ENCODE peak calls at places on chromosomes 3 and 15, in ten cellular contexts. K, Y, J, X, Z, W, R, N, H and P are unnamed samples.
A peak's percentile ranks its signal among the peaks of the same experiment; 100 is the strongest.

GRCh38 chr3:132448211-132448961 is 31.1 kb downstream of the DNAJC13 start:
- DNase-seq in K (peak; percentile 34), Y (no peak), J (peak; percentile 54), X (peak; percentile 68), Z (no peak), W (peak; percentile 79), R (peak; percentile 27), N (no peak), H (no peak), P (no peak)

GRCh38 chr3:107690522-107691138 is 167.9 kb downstream of the BBX start:
- DNase-seq in K (no peak), Y (no peak), J (no peak), X (peak; percentile 24), Z (no peak), W (peak; percentile 86), R (peak; percentile 30), N (peak; percentile 69), H (peak; percentile 25), P (no peak)

GRCh38 chr15:81814882-81815455 is 230.8 kb downstream of the MEX3B start:
- DNase-seq in K (no peak), Y (no peak), J (no peak), X (no peak), Z (no peak), W (no peak), R (no peak), N (no peak), H (no peak), P (no peak)

GRCh38 chr3:36282774-36283173 is 97.5 kb upstream of the STAC start:
- DNase-seq in K (no peak), Y (no peak), J (no peak), X (no peak), Z (no peak), W (no peak), R (no peak), N (no peak), H (no peak), P (no peak)

GRCh38 chr3:13850161-13850945 is 29.5 kb downstream of the WNT7A start:
- DNase-seq in K (no peak), Y (peak; percentile 29), J (no peak), X (no peak), Z (peak; percentile 90), W (no peak), R (no peak), N (peak; percentile 97), H (peak; percentile 76), P (peak; percentile 89)

GRCh38 chr3:53122933-53123305 is 7.3 kb downstream of the RFT1 start:
- DNase-seq in K (no peak), Y (no peak), J (no peak), X (no peak), Z (no peak), W (no peak), R (no peak), N (no peak), H (no peak), P (no peak)

GRCh38 chr3:127670229-127670559 is 2.6 kb upstream of the ABTB1 start:
- DNase-seq in K (no peak), Y (no peak), J (no peak), X (no peak), Z (peak; percentile 32), W (no peak), R (no peak), N (no peak), H (no peak), P (no peak)

GRCh38 chr3:76436895-76437294 is 603.0 kb upstream of the ROBO2 start:
- DNase-seq in K (no peak), Y (no peak), J (no peak), X (no peak), Z (no peak), W (peak; percentile 68), R (peak; percentile 16), N (no peak), H (no peak), P (no peak)

GRCh38 chr3:192993428-192993827 is 75.8 kb upstream of the MB21D2 start:
- DNase-seq in K (no peak), Y (no peak), J (no peak), X (no peak), Z (no peak), W (no peak), R (no peak), N (no peak), H (no peak), P (no peak)

GRCh38 chr3:137768361-137769320 is 4.5 kb downstream of the SOX14 start:
- DNase-seq in K (no peak), Y (no peak), J (no peak), X (no peak), Z (no peak), W (no peak), R (no peak), N (peak; percentile 64), H (no peak), P (peak; percentile 71)

DNA sequence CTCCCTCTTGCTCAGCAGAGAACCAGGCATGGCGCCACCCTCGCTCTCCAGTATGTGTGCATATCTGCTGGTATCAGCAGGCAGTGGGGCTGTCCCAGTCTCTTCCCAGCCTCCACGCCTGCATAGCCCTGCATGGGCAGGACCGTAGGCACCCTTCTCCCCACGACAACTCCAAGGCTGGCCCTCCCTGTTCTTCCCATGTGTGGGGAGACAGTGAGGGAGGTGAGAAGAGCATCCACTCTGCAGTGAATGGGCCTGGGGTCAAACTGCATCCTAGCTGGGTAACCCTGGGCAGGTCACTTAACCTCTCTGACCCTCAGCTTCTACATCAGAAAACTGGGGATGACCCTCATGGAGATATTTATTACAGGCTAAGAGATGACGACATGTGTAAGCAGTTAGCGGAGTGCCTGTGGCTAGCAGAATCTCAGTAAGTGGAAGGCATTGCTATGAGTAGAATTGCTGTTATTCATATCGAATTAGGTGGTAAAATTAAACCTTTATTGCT is 13.3 kb upstream of the SSUH2 start:
- DNase-seq in K (no peak), Y (no peak), J (no peak), X (no peak), Z (no peak), W (peak; percentile 49), R (no peak), N (no peak), H (no peak), P (no peak)
- H3K4me3 ChIP-seq in K (peak overlapping the region; percentile 24), Y (no peak overlapping the region), J (no peak overlapping the region), X (no peak overlapping the region), Z (no peak overlapping the region), W (no peak overlapping the region), R (no peak overlapping the region), N (no peak overlapping the region), H (no peak overlapping the region), P (no peak overlapping the region)

DNA sequence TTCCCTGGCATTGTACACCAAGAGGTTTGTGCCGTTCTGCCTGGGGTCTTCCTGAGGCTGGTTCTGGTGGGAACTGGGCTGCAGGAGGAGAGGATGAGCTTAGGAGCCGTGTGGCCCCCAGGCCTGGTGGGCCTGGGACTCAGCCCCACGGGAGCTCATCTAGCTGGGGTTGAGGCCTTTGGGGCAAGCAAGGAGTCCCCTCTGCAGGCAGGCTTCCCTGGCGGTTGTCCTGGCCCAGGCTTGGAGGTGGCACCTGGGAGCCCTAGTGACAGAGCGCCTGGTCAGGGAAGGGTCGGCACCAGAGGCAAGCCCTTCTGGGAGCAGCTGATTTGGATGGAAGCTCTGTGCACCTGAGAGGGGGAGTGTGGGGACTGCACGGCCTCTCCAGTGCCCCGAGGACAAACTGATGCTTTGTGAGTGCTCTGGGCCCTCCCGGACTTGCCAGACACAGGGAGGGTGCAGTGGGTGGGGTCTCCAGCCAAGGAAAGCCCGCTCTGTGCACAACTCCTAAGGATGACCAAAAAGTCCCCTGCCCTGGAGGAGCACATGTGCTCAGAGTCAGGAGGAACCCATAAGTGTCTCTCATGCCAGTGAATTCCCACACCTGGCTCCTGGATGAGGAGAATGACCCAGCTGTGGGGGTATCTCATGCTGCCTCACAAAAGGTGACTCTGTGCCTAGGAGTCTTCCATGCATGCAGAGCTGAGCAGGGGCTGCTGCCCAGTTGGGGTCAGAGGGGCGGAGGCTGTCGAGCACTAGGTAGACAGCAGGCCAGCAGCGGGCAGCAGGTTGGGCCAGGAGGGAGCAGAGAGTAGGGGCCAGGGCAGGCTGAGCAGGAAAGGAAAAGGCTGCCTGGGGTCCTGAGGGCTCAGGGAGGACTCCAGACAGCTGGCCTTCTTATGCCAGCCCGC is 2.7 kb downstream of the PAK6 start:
- DNase-seq in K (no peak), Y (no peak), J (no peak), X (no peak), Z (peak; percentile 50), W (no peak), R (no peak), N (no peak), H (no peak), P (peak; percentile 45)
- H3K4me3 ChIP-seq in K (no peak overlapping the region), Y (no peak overlapping the region), J (no peak overlapping the region), X (no peak overlapping the region), Z (no peak overlapping the region), W (no peak overlapping the region), R (no peak overlapping the region), N (no peak overlapping the region), H (no peak overlapping the region), P (no peak overlapping the region)

DNA sequence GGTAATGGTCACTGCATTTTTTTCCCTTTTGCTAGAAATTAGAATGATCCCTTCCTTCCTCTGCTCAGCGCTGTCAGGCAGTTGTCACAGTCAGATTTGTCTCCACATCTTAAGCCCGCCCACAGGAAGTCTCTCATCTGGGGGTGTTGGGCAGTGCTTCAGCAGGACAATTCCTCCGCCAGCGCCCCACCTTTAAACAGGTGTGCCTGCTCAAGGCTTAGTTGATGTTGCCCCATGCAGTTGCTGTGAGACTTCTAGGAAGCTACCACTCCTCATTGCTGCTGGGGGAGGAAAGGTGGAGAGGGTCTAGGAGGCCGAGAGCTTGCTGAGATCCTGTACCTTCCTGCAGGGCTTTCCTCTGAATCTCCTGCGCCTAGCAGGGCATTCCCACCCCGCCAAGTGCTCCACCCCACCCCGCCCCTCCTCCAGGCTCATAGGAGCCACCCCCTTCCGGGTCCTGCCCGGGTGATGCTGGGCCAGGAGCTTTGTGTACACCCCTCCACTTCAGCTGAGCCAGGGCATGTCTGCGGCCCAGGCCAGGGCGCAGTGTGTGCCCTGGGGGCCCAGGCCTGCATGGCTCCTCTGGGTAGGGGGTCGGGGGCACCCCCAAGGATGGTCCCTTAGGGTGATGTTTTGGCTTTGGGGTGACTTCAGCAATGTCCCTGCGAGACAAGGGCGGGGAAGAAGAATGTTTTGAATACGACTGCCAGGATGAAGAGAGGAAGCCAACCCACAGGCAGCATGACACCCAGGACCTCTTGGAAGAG is 68.7 kb downstream of the TRAK1 start:
- DNase-seq in K (no peak), Y (peak; percentile 70), J (no peak), X (no peak), Z (peak; percentile 92), W (peak; percentile 30), R (peak; percentile 7), N (peak; percentile 98), H (peak; percentile 87), P (peak; percentile 93)
- H3K4me3 ChIP-seq in K (peak overlapping the region; percentile 50), Y (no peak overlapping the region), J (no peak overlapping the region), X (peak overlapping the region; percentile 29), Z (peak overlapping the region; percentile 35), W (peak overlapping the region; percentile 21), R (no peak overlapping the region), N (peak overlapping the region; percentile 47), H (peak overlapping the region; percentile 31), P (peak overlapping the region; percentile 42)

DNA sequence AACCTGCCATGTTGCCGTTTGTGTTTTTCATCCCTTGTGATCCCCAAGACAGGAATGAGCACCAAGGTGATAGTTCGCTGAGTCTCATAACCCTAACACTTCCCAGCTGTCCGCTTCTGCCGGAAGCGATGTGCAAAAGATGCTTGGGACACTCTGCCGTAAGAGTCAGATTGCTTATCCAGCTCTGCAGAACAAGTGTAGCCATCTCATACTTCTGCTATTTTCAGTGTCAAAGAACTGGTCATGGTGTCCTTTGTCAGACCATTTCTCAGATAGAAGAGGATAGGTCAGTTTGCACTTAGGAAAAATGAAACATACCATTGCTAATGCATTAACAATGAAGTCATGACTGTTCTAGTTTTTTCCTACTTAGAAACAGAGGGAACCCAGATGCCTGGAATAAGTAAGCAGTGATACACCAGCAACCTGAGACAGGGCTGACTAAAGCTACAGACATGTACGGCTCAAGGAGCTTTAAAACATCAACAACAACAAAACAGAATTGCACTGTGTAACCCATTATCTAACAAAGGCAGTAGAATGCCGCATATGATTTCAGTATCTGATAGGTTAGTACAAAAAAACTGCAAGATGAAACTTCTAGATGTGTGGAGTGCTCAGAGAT is 134.0 kb upstream of the IL12A start:
- DNase-seq in K (no peak), Y (no peak), J (no peak), X (peak; percentile 93), Z (no peak), W (peak; percentile 97), R (peak; percentile 93), N (peak; percentile 90), H (no peak), P (no peak)
- H3K4me3 ChIP-seq in K (peak overlapping the region; percentile 58), Y (no peak overlapping the region), J (no peak overlapping the region), X (peak overlapping the region; percentile 18), Z (peak overlapping the region; percentile 22), W (peak overlapping the region; percentile 29), R (peak overlapping the region; percentile 42), N (no peak overlapping the region), H (no peak overlapping the region), P (no peak overlapping the region)